ENCODE peak calls at places on chromosome 5, in ten cellular contexts. Y, L, Z, G, V, J, R, N, T and A are unnamed samples.

GRCh38 chr5:53110156-53110555 is 599 bp upstream of the MOCS2 start:
- DNase-seq in Y (no peak), L (no peak), Z (no peak), G (no peak), V (no peak), J (no peak), R (no peak), N (no peak), T (no peak), A (no peak)

GRCh38 chr5:58266402-58266801 is 193.5 kb downstream of the PLK2 start:
- DNase-seq in Y (no peak), L (no peak), Z (no peak), G (no peak), V (no peak), J (no peak), R (no peak), N (no peak), T (peak), A (no peak)

GRCh38 chr5:134576386-134577021 is 51.0 kb downstream of the JADE2 start:
- DNase-seq in Y (no peak), L (no peak), Z (no peak), G (peak), V (no peak), J (no peak), R (no peak), N (no peak), T (peak), A (no peak)

GRCh38 chr5:33736510-33736909 is 155.3 kb downstream of the ADAMTS12 start:
- DNase-seq in Y (no peak), L (peak), Z (no peak), G (peak), V (no peak), J (no peak), R (no peak), N (no peak), T (no peak), A (no peak)

GRCh38 chr5:15914603-15915002 is 265.0 kb downstream of the MARCHF11 start:
- DNase-seq in Y (no peak), L (no peak), Z (no peak), G (peak), V (no peak), J (no peak), R (no peak), N (no peak), T (no peak), A (no peak)

GRCh38 chr5:143071927-143072326 is 301.8 kb downstream of the ARHGAP26 start:
- DNase-seq in Y (no peak), L (no peak), Z (no peak), G (no peak), V (no peak), J (no peak), R (no peak), N (no peak), T (no peak), A (no peak)

GRCh38 chr5:132830436-132831094 is at the start of gene SHROOM1:
- DNase-seq in Y (no peak), L (no peak), Z (peak), G (peak), V (peak), J (no peak), R (peak), N (no peak), T (peak), A (peak)

GRCh38 chr5:137695651-137696428 is 40.0 kb downstream of the KLHL3 start:
- DNase-seq in Y (no peak), L (no peak), Z (no peak), G (no peak), V (no peak), J (no peak), R (peak), N (no peak), T (no peak), A (no peak)

GRCh38 chr5:62938927-62939326 is 360.3 kb downstream of the LRRC70 start:
- DNase-seq in Y (no peak), L (no peak), Z (no peak), G (no peak), V (no peak), J (no peak), R (no peak), N (no peak), T (peak), A (no peak)

GRCh38 chr5:16888694-16889124 is 47.4 kb downstream of the MYO10 start:
- DNase-seq in Y (no peak), L (no peak), Z (no peak), G (peak), V (no peak), J (no peak), R (no peak), N (no peak), T (peak), A (no peak)